ENCODE peak calls at places on chromosome 3, in five cellular contexts. C, P, Y, Z and H are unnamed samples.

GRCh38 chr3:50617911-50618481 is 1.0 kb downstream of the MAPKAPK3 start:
- DNase-seq in P (no peak), Y (no peak), C (peak; percentile 44), Z (no peak), H (no peak)

GRCh38 chr3:151837057-151837456 is 23.1 kb downstream of the AADAC start:
- DNase-seq in C (no peak), Z (no peak), P (peak; percentile 77), Y (no peak), H (no peak)

GRCh38 chr3:10228248-10228950 is 19.9 kb upstream of the TATDN2 start:
- DNase-seq in C (no peak), Y (no peak), P (peak; percentile 79), Z (no peak), H (no peak)

GRCh38 chr3:110530902-110531301 is 540.7 kb upstream of the NECTIN3 start:
- DNase-seq in Z (no peak), C (no peak), P (no peak), Y (no peak), H (no peak)

GRCh38 chr3:130839815-130840214 is 54.1 kb upstream of the ATP2C1 start:
- DNase-seq in C (no peak), Z (peak; percentile 68), P (no peak), Y (no peak), H (peak; percentile 25)

GRCh38 chr3:175433026-175433668 is 574.0 kb downstream of the NAALADL2 start:
- DNase-seq in C (no peak), Y (no peak), Z (no peak), P (peak; percentile 81), H (no peak)

GRCh38 chr3:61132062-61132461 is 119.2 kb downstream of the FHIT start:
- DNase-seq in Z (no peak), P (no peak), Y (no peak), C (no peak), H (peak; percentile 36)

GRCh38 chr3:170290194-170290593 is 67.3 kb upstream of the SKIL start:
- DNase-seq in Y (no peak), Z (no peak), C (no peak), P (no peak), H (no peak)

GRCh38 chr3:3264796-3265195 is 85.3 kb upstream of the CRBN start:
- DNase-seq in P (no peak), Y (no peak), Z (no peak), C (no peak), H (no peak)

GRCh38 chr3:25604107-25604805 is 60.5 kb downstream of the TOP2B start:
- DNase-seq in Y (no peak), C (no peak), Z (no peak), P (peak; percentile 81), H (no peak)

GRCh38 chr3:54783611-54784010 is 144.2 kb downstream of the LRTM1 start:
- DNase-seq in P (no peak), C (no peak), Z (no peak), Y (no peak), H (no peak)

GRCh38 chr3:102205647-102206046 is 229.2 kb upstream of the ZPLD1 start:
- DNase-seq in Y (no peak), C (no peak), P (no peak), Z (no peak), H (no peak)

GRCh38 chr3:184769771-184770170 is 42.2 kb upstream of the VPS8 start:
- DNase-seq in C (no peak), Z (no peak), P (no peak), Y (no peak), H (no peak)

GRCh38 chr3:58104155-58104554 is 95.9 kb downstream of the FLNB start:
- DNase-seq in Z (no peak), Y (no peak), P (no peak), C (no peak), H (no peak)

GRCh38 chr3:32500880-32501784 is 1.5 kb downstream of the CMTM6 start:
- DNase-seq in P (peak; percentile 28), Y (no peak), C (no peak), Z (no peak), H (no peak)

GRCh38 chr3:61562042-61562809 is 855 bp downstream of the PTPRG start:
- DNase-seq in Z (peak; percentile 16), C (peak; percentile 32), Y (peak; percentile 49), P (peak; percentile 29), H (peak; percentile 38)

GRCh38 chr3:73530030-73530411 is 94.7 kb downstream of the PDZRN3 start:
- DNase-seq in C (no peak), Z (no peak), Y (no peak), P (peak; percentile 61), H (no peak)

GRCh38 chr3:6640907-6641306 is 220.0 kb upstream of the GRM7 start:
- DNase-seq in Y (no peak), Z (no peak), C (no peak), P (no peak), H (no peak)

GRCh38 chr3:26091096-26091495 is 301.2 kb downstream of the OXSM start:
- DNase-seq in Z (no peak), C (no peak), P (no peak), Y (no peak), H (no peak)

GRCh38 chr3:114454592-114455251 is 160.9 kb downstream of the TIGIT start:
- DNase-seq in P (peak; percentile 28), Y (peak; percentile 42), C (no peak), Z (no peak), H (no peak)

GRCh38 chr3:190130700-190131099 is 10.0 kb upstream of the P3H2 start:
- DNase-seq in Y (peak; percentile 10), Z (no peak), C (no peak), P (peak; percentile 58), H (no peak)

GRCh38 chr3:114319453-114319852 is 25.6 kb downstream of the TIGIT start:
- DNase-seq in Z (no peak), P (peak; percentile 59), Y (no peak), C (no peak), H (no peak)

GRCh38 chr3:34948431-34948971 is 690.8 kb upstream of the ARPP21 start:
- DNase-seq in Z (no peak), P (peak; percentile 72), C (no peak), Y (no peak), H (no peak)

GRCh38 chr3:68256635-68257034 is 602.2 kb upstream of the SUCLG2 start:
- DNase-seq in C (no peak), Z (peak; percentile 45), P (no peak), Y (peak; percentile 12), H (no peak)

GRCh38 chr3:147369671-147370123 is 36.6 kb downstream of the ZIC4 start:
- DNase-seq in Y (no peak), P (no peak), C (no peak), Z (peak; percentile 38), H (no peak)

GRCh38 chr3:31048143-31048542 is 153.7 kb upstream of the GADL1 start:
- DNase-seq in P (no peak), Y (no peak), Z (no peak), C (no peak), H (no peak)

GRCh38 chr3:127304121-127304744 is 16.4 kb upstream of the PRR20G start:
- DNase-seq in C (peak; percentile 73), P (no peak), Y (no peak), Z (peak; percentile 45), H (no peak)

GRCh38 chr3:98172621-98173020 is 6.1 kb downstream of the OR5H15 start:
- DNase-seq in P (no peak), C (no peak), Y (no peak), Z (no peak), H (no peak)

GRCh38 chr3:73419993-73420392 is 204.7 kb downstream of the PDZRN3 start:
- DNase-seq in C (no peak), Y (no peak), P (no peak), Z (no peak), H (no peak)

GRCh38 chr3:157572559-157573270 is 69.5 kb upstream of the VEPH1 start:
- DNase-seq in Z (peak; percentile 42), Y (peak; percentile 49), P (peak; percentile 81), C (no peak), H (peak; percentile 48)

GRCh38 chr3:123071146-123071545 is 4.3 kb downstream of the PDIA5 start:
- DNase-seq in Y (no peak), P (peak; percentile 69), Z (peak; percentile 46), C (no peak), H (no peak)
- TF ChIP-seq CTCF in Y (no peak), P (peak; percentile 42), Z (no peak), C (no peak), H (no peak)

GRCh38 chr3:149581681-149582349 is 76.0 kb downstream of the WWTR1 start:
- DNase-seq in P (peak; percentile 75), Z (no peak), Y (peak; percentile 16), C (no peak), H (no peak)

GRCh38 chr3:149577801-149578200 is 80.0 kb downstream of the WWTR1 start:
- DNase-seq in Y (no peak), Z (no peak), C (no peak), P (no peak), H (no peak)

GRCh38 chr3:149579161-149579560 is 78.7 kb downstream of the WWTR1 start:
- DNase-seq in P (no peak), Z (no peak), C (no peak), Y (no peak), H (no peak)

GRCh38 chr3:149581248-149581647 is 76.6 kb downstream of the WWTR1 start:
- DNase-seq in Y (no peak), C (no peak), P (no peak), Z (no peak), H (peak; percentile 26)

DNA sequence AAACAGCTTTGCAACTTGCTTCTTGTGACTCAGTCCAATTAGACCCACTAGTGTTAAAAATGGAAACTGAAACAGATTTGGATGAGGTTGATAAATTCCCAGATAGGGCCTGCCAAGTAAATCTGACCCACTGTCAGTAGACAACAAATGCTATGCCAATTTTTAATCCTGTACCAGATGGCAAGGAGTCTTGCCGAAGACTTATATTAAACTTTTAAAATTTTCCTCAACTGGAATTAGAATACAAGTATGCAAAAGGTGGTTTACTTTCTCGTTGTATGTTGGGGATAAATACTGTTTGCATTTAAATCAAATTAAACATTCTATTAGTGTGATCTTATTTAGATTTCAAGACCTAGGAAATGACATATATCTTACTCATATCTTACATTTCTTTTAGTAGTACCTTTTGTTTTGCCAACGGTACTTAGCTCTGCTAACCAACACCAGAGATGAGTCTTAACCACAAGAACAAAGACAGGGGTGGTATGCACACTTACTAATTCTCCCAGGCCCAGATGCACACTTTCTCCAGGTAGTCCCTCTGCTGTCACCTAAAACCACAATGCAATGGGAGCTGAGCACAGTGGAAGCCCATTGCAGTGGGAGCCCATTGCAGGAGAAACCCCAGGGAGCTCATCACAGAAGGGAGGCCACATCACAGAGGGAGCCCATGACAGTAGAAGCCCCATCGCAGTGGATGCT is 77.8 kb downstream of the WWTR1 start:
- DNase-seq in C (no peak), Z (no peak), Y (no peak), P (no peak), H (no peak)
- TF ChIP-seq CTCF in C (no peak), Z (no peak), Y (no peak), P (no peak), H (no peak)

DNA sequence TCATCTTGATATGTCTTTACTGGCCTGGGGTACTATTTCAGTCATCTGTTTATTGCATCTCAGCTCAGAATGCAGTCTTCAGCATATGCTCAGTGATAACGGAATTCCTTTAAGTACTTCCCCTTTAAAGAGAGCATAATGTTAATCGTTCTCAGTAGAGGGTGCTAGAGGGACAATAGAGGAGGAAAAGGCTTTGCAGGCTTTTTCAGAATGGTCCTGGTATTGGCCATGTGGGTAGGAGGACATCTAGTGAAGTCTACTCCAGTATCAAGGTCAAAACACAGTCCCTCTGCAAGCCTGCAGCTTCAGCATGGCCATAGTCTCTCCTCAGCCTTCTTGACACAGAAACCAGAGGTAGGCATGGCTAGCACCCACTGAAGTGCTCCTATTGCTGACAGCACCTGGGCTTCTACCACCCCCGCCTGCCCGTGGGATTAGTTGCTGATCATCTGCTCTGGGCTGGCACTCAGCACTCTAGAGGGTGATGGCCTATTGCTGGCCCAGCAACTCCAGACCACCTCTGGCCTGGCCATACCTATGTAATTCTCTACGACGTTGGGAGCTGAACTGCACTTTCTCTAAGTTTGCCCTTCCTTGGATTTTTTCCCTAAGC is 65.4 kb downstream of the KCNH8 start:
- DNase-seq in Z (no peak), P (no peak), C (no peak), Y (no peak), H (no peak)
- TF ChIP-seq CTCF in Z (no peak), P (no peak), C (no peak), Y (peak; percentile 16), H (peak; percentile 21)

GRCh38 chr3:11271986-11272904 is at the start of gene ATG7:
- DNase-seq in Y (peak; percentile 98), C (peak; percentile 96), Z (peak; percentile 98), P (peak; percentile 98), H (peak; percentile 98)
- TF ChIP-seq CTCF in Y (no peak), C (no peak), Z (no peak), P (no peak), H (no peak)